ENCODE peak calls at places on chromosomes 3 and 15, in four cellular contexts. C, X, O and I are unnamed samples.

GRCh38 chr3:89372456-89372855 is 265.0 kb downstream of the EPHA3 start:
- DNase-seq in C (no peak), X (no peak), O (no peak), I (no peak)

GRCh38 chr15:23647421-23648375 is at the start of gene MAGEL2:
- DNase-seq in X (no peak), C (no peak), O (peak; percentile 56), I (no peak)

GRCh38 chr15:73956276-73957086 is 30.2 kb downstream of the LOXL1 start:
- DNase-seq in O (no peak), X (no peak), C (no peak), I (no peak)

GRCh38 chr3:156388469-156389150 is 166.3 kb downstream of the SSR3 start:
- DNase-seq in X (no peak), O (no peak), C (no peak), I (no peak)

GRCh38 chr3:138173769-138174420 is 826 bp downstream of the DBR1 start:
- DNase-seq in X (no peak), O (no peak), C (no peak), I (peak; percentile 13)

GRCh38 chr3:110198717-110199587 is 861.6 kb upstream of the DPPA4 start:
- DNase-seq in C (no peak), O (no peak), X (no peak), I (no peak)

GRCh38 chr3:36631549-36631948 is 132.8 kb downstream of the DCLK3 start:
- DNase-seq in C (no peak), X (no peak), O (no peak), I (no peak)

GRCh38 chr3:42892169-42892568 is 13.8 kb upstream of the ZNF662 start:
- DNase-seq in O (no peak), C (no peak), X (no peak), I (no peak)

GRCh38 chr3:175464362-175464761 is 605.2 kb downstream of the NAALADL2 start:
- DNase-seq in X (no peak), O (no peak), C (no peak), I (no peak)

GRCh38 chr15:52963865-52964264 is 173.7 kb upstream of the ONECUT1 start:
- DNase-seq in C (no peak), O (no peak), X (no peak), I (no peak)

GRCh38 chr15:59814409-59814808 is 125.3 kb upstream of the BNIP2 start:
- DNase-seq in O (no peak), C (no peak), X (no peak), I (no peak)

GRCh38 chr3:133712017-133712416 is 34.2 kb upstream of the TF start:
- DNase-seq in X (no peak), O (no peak), C (no peak), I (no peak)

GRCh38 chr3:56796202-56796601 is 5.5 kb downstream of the ARHGEF3 start:
- DNase-seq in C (no peak), O (no peak), X (no peak), I (no peak)

GRCh38 chr15:62828364-62828763 is 214.2 kb upstream of the TPM1 start:
- DNase-seq in O (no peak), C (peak; percentile 60), X (no peak), I (no peak)

GRCh38 chr15:89197503-89197971 is 23.8 kb downstream of the RLBP1 start:
- DNase-seq in O (peak; percentile 73), X (no peak), C (peak; percentile 93), I (peak; percentile 30)

GRCh38 chr15:101206173-101206572 is 45.7 kb downstream of the CHSY1 start:
- DNase-seq in C (no peak), O (no peak), X (no peak), I (no peak)

GRCh38 chr3:107525954-107526305 is 3.2 kb downstream of the BBX start:
- DNase-seq in X (no peak), C (no peak), O (no peak), I (no peak)

GRCh38 chr15:36499751-36500389 is 79.6 kb upstream of the CDIN1 start:
- DNase-seq in O (no peak), C (no peak), X (no peak), I (no peak)

GRCh38 chr15:37134699-37135131 is 34.4 kb upstream of the MEIS2 start:
- DNase-seq in X (no peak), O (no peak), C (peak; percentile 34), I (peak; percentile 32)

GRCh38 chr3:88150371-88150770 is 612 bp downstream of the C3orf38 start:
- DNase-seq in O (no peak), X (no peak), C (no peak), I (no peak)

GRCh38 chr3:185406127-185406620 is 43.2 kb downstream of the MAP3K13 start:
- DNase-seq in C (no peak), O (no peak), X (no peak), I (no peak)

GRCh38 chr15:88450125-88450798 is 16.9 kb downstream of the MRPL46 start:
- DNase-seq in X (no peak), C (peak; percentile 53), O (peak; percentile 98), I (peak; percentile 88)

GRCh38 chr3:171192176-171192854 is 165.8 kb upstream of the SLC2A2 start:
- DNase-seq in C (no peak), O (no peak), X (no peak), I (peak; percentile 22)

GRCh38 chr3:186322761-186323160 is 39.3 kb downstream of the DGKG start:
- DNase-seq in O (no peak), C (no peak), X (no peak), I (no peak)

GRCh38 chr3:50581459-50581842 is 12.1 kb downstream of the HEMK1 start:
- DNase-seq in X (no peak), O (no peak), C (no peak), I (no peak)

GRCh38 chr15:25242957-25243799 is 195.6 kb downstream of the UBE3A start:
- DNase-seq in O (no peak), C (no peak), X (no peak), I (no peak)

GRCh38 chr3:14283092-14283820 is 104.6 kb downstream of the LSM3 start:
- DNase-seq in X (no peak), C (no peak), O (no peak), I (no peak)

GRCh38 chr3:159045279-159045678 is 243.4 kb downstream of the MFSD1 start:
- DNase-seq in X (no peak), O (no peak), C (no peak), I (no peak)

GRCh38 chr15:41988896-41989572 is 16.7 kb upstream of the EHD4 start:
- DNase-seq in C (no peak), O (no peak), X (no peak), I (no peak)

GRCh38 chr15:75420698-75421097 is 30.8 kb downstream of the SIN3A start:
- DNase-seq in X (no peak), O (no peak), C (no peak), I (no peak)

GRCh38 chr3:122183893-122184590 is 574 bp downstream of the CASR start:
- DNase-seq in C (no peak), O (peak; percentile 77), X (no peak), I (no peak)

GRCh38 chr3:194101592-194102432 is 34.1 kb upstream of the HES1 start:
- DNase-seq in C (peak; percentile 90), O (no peak), X (no peak), I (no peak)

DNA sequence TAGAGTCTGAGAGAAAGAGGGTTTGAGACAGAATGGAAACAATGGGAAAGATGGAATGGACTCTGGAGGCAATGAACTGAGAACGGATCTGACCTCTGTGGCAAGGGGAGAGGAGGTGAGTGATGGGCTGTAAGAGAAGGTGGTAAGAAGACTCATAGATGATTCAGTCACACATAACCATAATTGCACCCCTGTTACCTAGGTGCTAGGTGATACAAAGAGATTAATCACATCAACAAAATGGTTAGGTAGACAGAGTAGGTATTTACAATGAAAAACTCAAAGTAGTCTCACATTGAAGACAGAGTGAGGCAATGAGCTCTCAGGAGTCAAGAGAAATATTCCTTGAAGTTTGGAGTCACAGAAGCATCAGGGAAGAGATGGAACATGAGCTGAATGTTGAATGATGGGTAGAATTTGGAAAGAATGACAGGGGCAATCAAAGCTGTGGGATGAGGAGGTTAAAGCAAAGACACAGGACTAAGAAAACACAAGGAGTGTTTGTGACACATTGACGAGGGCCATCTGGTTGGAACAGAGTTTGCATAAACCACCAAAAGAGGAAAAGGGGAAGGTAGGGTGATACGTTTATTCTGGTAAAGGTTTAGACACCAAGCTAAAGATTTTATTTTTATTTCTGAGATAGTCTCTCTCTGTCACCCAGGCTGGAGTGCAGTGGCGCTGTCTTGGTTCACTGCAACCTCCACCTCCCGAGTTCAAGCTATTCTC is 32.7 kb downstream of the MME start:
- DNase-seq in X (no peak), C (no peak), O (no peak), I (no peak)
- TF ChIP-seq SUZ12 in X (no peak), C (no peak), O (no peak), I (no peak)

DNA sequence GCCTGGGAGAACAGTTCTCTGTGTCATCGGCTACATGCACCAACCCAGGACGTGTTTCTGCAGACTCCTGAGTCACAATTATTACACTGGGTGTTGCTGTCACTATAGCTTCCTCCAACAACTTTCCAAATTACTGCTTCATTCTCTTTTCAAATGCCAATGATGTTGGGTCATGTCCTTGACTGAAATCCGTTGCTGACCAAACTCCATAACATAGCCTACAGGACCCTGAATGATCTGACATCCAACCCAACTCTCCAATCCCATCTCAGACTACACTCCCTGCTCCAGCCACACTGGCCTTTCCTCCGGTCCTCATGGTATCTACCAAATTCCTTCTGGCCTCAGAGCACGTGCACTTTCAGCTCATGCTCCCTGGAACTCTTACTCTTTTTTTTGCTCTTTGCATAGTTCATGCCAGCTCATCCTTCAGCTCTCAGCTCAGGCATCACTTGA is 108.8 kb upstream of the PTPRG start:
- DNase-seq in C (no peak), X (no peak), O (no peak), I (no peak)
- TF ChIP-seq SP1 in C (no peak), X (no peak), O (no peak), I (no peak)

GRCh38 chr15:48516125-48516524 is 129.4 kb downstream of the FBN1 start:
- DNase-seq in C (no peak), X (no peak), O (no peak), I (no peak)

GRCh38 chr15:48515497-48515896 is 130.0 kb downstream of the FBN1 start:
- DNase-seq in O (no peak), C (no peak), X (no peak), I (no peak)

GRCh38 chr15:48507416-48508065 is 138.0 kb downstream of the FBN1 start:
- DNase-seq in O (no peak), X (peak; percentile 8), C (peak; percentile 43), I (peak; percentile 38)

GRCh38 chr15:48514103-48514817 is 131.2 kb downstream of the FBN1 start:
- DNase-seq in O (no peak), X (no peak), C (no peak), I (no peak)

DNA sequence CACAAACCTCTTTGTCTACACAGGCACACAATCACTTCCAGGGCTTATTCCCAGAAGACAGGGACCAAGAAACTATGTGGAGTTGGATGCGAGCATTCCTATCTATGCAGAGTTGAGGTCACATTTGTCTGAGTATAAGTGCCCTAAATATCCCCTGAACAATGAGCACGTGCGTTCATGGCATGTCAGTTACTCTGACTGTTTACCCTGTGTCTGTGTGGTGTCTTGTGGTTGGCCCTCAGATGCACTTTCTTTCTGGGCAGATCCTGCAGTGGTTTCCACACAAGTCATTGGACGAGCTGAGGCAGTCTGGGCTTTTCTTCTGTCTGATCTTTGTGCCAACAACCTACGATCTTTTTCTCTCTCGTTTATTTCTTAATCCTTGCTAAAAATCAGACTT is 134.5 kb downstream of the FBN1 start:
- DNase-seq in O (no peak), C (no peak), X (no peak), I (no peak)
- TF ChIP-seq SUZ12 in O (no peak), C (no peak), X (no peak), I (no peak)

GRCh38 chr15:85753791-85754452 is 40.8 kb downstream of the KLHL25 start:
- DNase-seq in X (no peak), C (no peak), O (no peak), I (no peak)
- TF ChIP-seq SP1 in X (no peak), C (no peak), O (no peak), I (no peak)

GRCh38 chr3:79490165-79491028 is 277.4 kb downstream of the ROBO1 start:
- DNase-seq in X (no peak), C (no peak), O (no peak), I (no peak)
- TF ChIP-seq SUZ12 in X (no peak), C (no peak), O (no peak), I (no peak)

GRCh38 chr3:45929042-45929679 is 14.1 kb upstream of the CXCR6 start:
- DNase-seq in C (peak; percentile 12), O (peak; percentile 74), X (no peak), I (peak; percentile 56)
- TF ChIP-seq SP1 in C (no peak), O (no peak), X (no peak), I (no peak)